ENCODE peak calls at places on chromosomes 6 and 20, in four cellular contexts. P is A549, N is HCT116, W is H1. G is an unnamed sample.

GRCh38 chr6:159594750-159595117 is 98.3 kb downstream of the SOD2 start:
- DNase-seq in P (peak), N (peak), W (no peak), G (peak)

GRCh38 chr20:16267526-16267925 is 305.7 kb downstream of the KIF16B start:
- DNase-seq in P (no peak), N (no peak), W (no peak), G (no peak)

GRCh38 chr6:108535079-108535742 is 25.5 kb upstream of the FOXO3 start:
- DNase-seq in P (no peak), N (no peak), W (no peak), G (no peak)

GRCh38 chr6:35142578-35142977 is 1.4 kb upstream of the TCP11 start:
- DNase-seq in P (no peak), N (no peak), W (no peak), G (peak)

GRCh38 chr6:41726876-41727275 is 8.5 kb downstream of the TFEB start:
- DNase-seq in P (no peak), N (no peak), W (no peak), G (no peak)

GRCh38 chr20:15706719-15707118 is 866.5 kb downstream of the KIF16B start:
- DNase-seq in P (no peak), N (no peak), W (no peak), G (peak)

GRCh38 chr20:43942213-43942590 is 27.6 kb downstream of the TOX2 start:
- DNase-seq in P (no peak), N (no peak), W (no peak), G (no peak)

GRCh38 chr6:36984581-36985383 is 1.2 kb downstream of the MTCH1 start:
- DNase-seq in P (no peak), N (peak), W (peak), G (peak)

GRCh38 chr6:35496036-35496850 is 636 bp downstream of the TEAD3 start:
- DNase-seq in P (peak), N (no peak), W (no peak), G (no peak)

GRCh38 chr6:117448732-117449131 is 23.0 kb upstream of the ROS1 start:
- DNase-seq in P (peak), N (no peak), W (no peak), G (peak)

GRCh38 chr6:10834823-10835222 is 3.5 kb downstream of the MAK start:
- DNase-seq in P (no peak), N (no peak), W (no peak), G (no peak)

GRCh38 chr20:60050193-60050960 is 92.2 kb downstream of the CDH26 start:
- DNase-seq in P (peak), N (peak), W (peak), G (no peak)

GRCh38 chr6:72461144-72461543 is 160.7 kb upstream of the KCNQ5 start:
- DNase-seq in P (no peak), N (no peak), W (no peak), G (peak)

GRCh38 chr20:39670987-39671386 is 708.8 kb downstream of the DHX35 start:
- DNase-seq in P (no peak), N (no peak), W (no peak), G (no peak)

GRCh38 chr6:83381949-83382348 is 48.9 kb downstream of the ME1 start:
- DNase-seq in P (no peak), N (no peak), W (no peak), G (no peak)

GRCh38 chr20:33279261-33279910 is 3.6 kb upstream of the BPIFB1 start:
- DNase-seq in P (no peak), N (no peak), W (no peak), G (no peak)

GRCh38 chr20:36060676-36061075 is 92.3 kb downstream of the CNBD2 start:
- DNase-seq in P (no peak), N (no peak), W (no peak), G (no peak)

GRCh38 chr20:57211949-57212889 is 54.2 kb downstream of the BMP7 start:
- DNase-seq in P (peak), N (peak), W (peak), G (peak)

GRCh38 chr6:166259296-166259977 is 48.8 kb downstream of the PRR18 start:
- DNase-seq in P (no peak), N (no peak), W (no peak), G (no peak)

GRCh38 chr6:33717857-33718552 is 6.5 kb upstream of the UQCC2 start:
- DNase-seq in P (no peak), N (no peak), W (no peak), G (no peak)

GRCh38 chr6:142088858-142089216 is 43.9 kb upstream of the GJE1 start:
- DNase-seq in P (peak), N (no peak), W (no peak), G (peak)

GRCh38 chr6:157235600-157236039 is 87.7 kb downstream of the TMEM242 start:
- DNase-seq in P (peak), N (no peak), W (peak), G (peak)

GRCh38 chr6:46011241-46012085 is 4.2 kb downstream of the CLIC5 start:
- DNase-seq in P (no peak), N (no peak), W (no peak), G (no peak)

GRCh38 chr6:82971877-82972460 is 93.7 kb downstream of the UBE3D start:
- DNase-seq in P (no peak), N (no peak), W (no peak), G (no peak)

GRCh38 chr20:17620371-17621228 is 50.7 kb downstream of the DSTN start:
- DNase-seq in P (no peak), N (no peak), W (no peak), G (no peak)

GRCh38 chr20:37273988-37274387 is 12.4 kb upstream of the GHRH start:
- DNase-seq in P (no peak), N (no peak), W (no peak), G (no peak)

GRCh38 chr6:24876496-24877465 is 59.0 kb downstream of the RIPOR2 start:
- DNase-seq in P (no peak), N (no peak), W (peak), G (no peak)

GRCh38 chr6:41334482-41335023 is 855 bp upstream of the NCR2 start:
- DNase-seq in P (no peak), N (no peak), W (no peak), G (no peak)

GRCh38 chr6:70221025-70221714 is 81.7 kb downstream of the COL9A1 start:
- DNase-seq in P (peak), N (no peak), W (no peak), G (peak)

GRCh38 chr6:45454008-45454911 is 76.5 kb upstream of the SUPT3H start:
- DNase-seq in P (no peak), N (no peak), W (no peak), G (peak)

GRCh38 chr6:159729598-159729997 is 2.3 kb downstream of the WTAP start:
- DNase-seq in P (no peak), N (no peak), W (no peak), G (peak)

GRCh38 chr6:16748028-16748319 is 13.3 kb downstream of the ATXN1 start:
- DNase-seq in P (no peak), N (no peak), W (no peak), G (no peak)

GRCh38 chr6:16749516-16750485 is 11.5 kb downstream of the ATXN1 start:
- DNase-seq in P (no peak), N (no peak), W (no peak), G (peak)

GRCh38 chr6:16746812-16747211 is 14.4 kb downstream of the ATXN1 start:
- DNase-seq in P (no peak), N (no peak), W (no peak), G (no peak)

GRCh38 chr6:16750566-16750965 is 10.7 kb downstream of the ATXN1 start:
- DNase-seq in P (no peak), N (no peak), W (no peak), G (no peak)

GRCh38 chr6:16747232-16748027 is 13.8 kb downstream of the ATXN1 start:
- DNase-seq in P (no peak), N (no peak), W (no peak), G (peak)
- TF ChIP-seq CEBPB in P (no peak), N (no peak), W (no peak), G (peak)

DNA sequence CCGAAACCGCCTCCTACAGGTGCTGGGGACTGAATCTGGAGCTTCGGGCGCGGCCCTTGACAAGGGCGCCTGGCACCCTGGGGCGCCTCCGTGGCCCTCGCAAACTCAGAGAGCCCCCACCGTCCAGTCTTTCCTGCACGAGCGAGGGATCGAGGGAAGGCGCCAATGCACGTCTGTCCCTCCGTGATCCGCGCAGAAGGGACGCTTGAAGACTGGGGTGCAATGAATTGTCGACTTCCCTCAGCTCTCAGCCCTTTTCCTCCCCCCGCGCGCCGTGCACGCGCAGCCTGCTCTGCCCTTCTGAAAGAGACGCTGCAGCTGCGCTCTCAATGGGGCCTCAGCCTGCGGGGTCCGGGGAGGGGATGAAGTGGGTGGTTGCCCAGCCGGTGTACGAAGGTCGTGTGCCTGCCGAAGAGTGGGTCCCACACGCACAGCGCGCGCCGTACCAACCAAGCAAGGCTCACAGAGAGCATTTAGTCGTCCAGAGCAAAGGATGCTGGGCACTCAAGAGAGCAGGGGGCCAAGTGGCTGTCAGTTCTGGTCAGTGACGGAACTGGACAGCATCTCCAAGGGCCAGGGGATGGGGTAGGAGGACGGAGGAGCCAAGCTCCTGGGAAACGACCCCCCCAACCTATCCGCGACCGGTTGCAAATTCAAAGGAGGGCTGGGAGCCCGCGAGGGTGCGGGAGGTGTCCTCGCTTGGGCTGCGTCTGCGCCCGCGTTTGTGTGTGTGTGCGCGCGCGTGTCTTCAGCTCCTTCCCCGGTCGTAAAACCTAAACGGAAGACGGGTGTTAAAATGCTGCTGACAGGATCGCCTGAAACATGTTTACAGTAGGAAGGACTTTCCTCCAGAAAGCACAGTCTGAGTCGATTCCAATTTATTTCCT is 5.4 kb upstream of the SOX4 start:
- DNase-seq in P (peak), N (peak), W (no peak), G (peak)
- TF ChIP-seq CEBPB in P (no peak), N (no peak), W (no peak), G (no peak)

GRCh38 chr6:127201321-127201720 is 65.3 kb upstream of the RNF146 start:
- DNase-seq in P (no peak), N (no peak), W (no peak), G (peak)
- TF ChIP-seq CEBPB in P (no peak), N (no peak), W (no peak), G (no peak)

GRCh38 chr20:54208492-54209044 is 681 bp downstream of the PFDN4 start:
- DNase-seq in P (peak), N (no peak), W (no peak), G (peak)
- TF ChIP-seq CEBPB in P (no peak), N (no peak), W (no peak), G (no peak)

GRCh38 chr6:66526061-66526460 is 819.0 kb upstream of the EYS start:
- DNase-seq in P (no peak), N (no peak), W (no peak), G (no peak)
- TF ChIP-seq CEBPB in P (no peak), N (no peak), W (no peak), G (no peak)

DNA sequence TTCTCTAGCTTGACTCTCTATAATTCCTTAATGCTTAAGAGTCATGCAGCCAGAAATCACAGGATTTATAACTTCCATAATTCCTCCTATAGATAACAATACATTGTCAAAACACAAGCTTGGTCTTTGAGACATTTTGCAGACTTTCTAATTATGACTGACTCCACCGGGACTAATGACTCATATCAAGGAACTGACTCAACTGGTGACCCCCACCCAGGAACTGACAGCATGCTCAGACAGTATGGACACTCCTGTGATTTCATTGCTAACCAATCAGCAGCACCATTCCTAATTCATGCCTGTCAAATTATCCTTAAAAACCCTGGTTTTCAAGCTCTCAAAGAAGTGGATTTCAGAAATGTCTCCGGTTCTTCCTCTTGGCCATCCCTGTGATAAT is 670.5 kb upstream of the IMPG1 start:
- DNase-seq in P (no peak), N (no peak), W (no peak), G (no peak)
- TF ChIP-seq CEBPB in P (no peak), N (no peak), W (no peak), G (no peak)

DNA sequence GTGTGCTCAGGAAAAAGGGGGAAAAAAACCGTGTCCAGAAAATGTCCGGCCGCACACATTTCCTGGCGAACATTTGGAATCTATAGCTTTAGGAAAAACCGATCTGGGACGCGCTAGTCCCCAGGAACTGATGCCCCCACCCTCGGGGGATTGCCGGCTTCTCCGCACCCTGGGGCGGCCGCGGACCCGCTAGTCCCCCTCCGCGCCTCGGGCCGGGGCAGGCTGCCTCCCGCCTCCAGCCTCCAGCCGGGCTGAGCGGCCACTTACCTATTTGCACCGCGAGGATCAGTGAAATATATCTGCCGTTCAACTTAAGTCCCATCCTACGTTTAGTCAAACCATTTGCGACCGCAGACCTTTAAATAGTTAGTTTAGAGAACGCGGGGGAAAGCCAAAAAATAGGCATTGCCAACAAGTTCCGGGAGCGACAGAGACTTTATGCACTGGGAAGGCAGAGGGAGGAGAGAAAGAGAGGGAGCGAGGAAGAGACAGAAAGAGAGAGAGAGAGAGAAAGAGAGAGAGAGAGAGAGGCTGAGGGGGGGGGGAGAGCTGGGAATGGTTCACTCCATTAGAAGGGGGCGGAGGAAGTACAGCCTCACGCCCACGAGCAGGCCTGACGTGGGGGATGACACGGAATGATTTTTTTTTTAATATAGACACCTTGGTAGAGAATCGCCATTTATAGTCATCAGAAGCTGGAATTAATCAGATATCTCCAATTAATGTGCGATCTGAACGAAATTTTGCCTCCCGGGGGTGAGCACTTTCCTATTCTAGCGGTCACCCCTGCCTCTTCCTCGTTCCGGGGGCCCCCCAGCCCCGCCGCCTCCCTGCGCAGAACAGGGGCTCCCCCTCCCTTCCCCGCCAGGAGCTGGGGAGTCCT is at the start of gene NRN1:
- DNase-seq in P (no peak), N (no peak), W (no peak), G (no peak)
- TF ChIP-seq CEBPB in P (no peak), N (no peak), W (no peak), G (no peak)

GRCh38 chr6:147211349-147211748 is 7.1 kb downstream of the STXBP5 start:
- DNase-seq in P (no peak), N (no peak), W (no peak), G (no peak)

GRCh38 chr6:147214248-147215227 is 10.3 kb downstream of the STXBP5 start:
- DNase-seq in P (no peak), N (no peak), W (no peak), G (peak)

GRCh38 chr6:147213772-147214171 is 9.6 kb downstream of the STXBP5 start:
- DNase-seq in P (no peak), N (no peak), W (no peak), G (no peak)

GRCh38 chr6:147211831-147212230 is 7.6 kb downstream of the STXBP5 start:
- DNase-seq in P (no peak), N (no peak), W (no peak), G (no peak)

DNA sequence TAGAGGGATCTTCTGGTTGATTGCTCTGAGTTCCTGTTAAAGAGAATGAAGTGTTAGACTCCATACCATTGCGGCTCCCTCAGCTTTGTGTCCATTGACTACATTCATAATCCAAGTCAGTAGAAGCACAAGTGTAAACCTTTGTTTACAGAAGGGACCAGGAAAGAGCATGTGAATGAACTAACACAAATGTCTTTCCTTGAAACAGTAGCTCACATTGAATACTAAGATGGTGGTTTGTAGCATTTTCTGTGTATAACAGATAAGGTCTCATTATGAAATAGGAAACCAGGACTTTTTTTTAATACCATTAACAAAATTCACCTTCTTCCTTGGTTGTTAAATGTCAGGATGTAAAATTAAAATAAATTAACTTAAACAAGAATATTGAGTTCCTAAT is 8.4 kb downstream of the STXBP5 start:
- DNase-seq in P (no peak), N (no peak), W (no peak), G (no peak)
- TF ChIP-seq CEBPB in P (no peak), N (no peak), W (no peak), G (no peak)

GRCh38 chr6:48766349-48766748 is 655.4 kb upstream of the PTCHD4 start:
- DNase-seq in P (no peak), N (peak), W (no peak), G (peak)

GRCh38 chr6:48764261-48764660 is 653.3 kb upstream of the PTCHD4 start:
- DNase-seq in P (no peak), N (no peak), W (no peak), G (peak)

GRCh38 chr6:48765352-48765961 is 654.5 kb upstream of the PTCHD4 start:
- DNase-seq in P (no peak), N (peak), W (peak), G (peak)
- TF ChIP-seq CEBPB in P (no peak), N (no peak), W (no peak), G (no peak)

G was measured in IMR-90.